ENCODE peak calls at places on chromosomes 16 and 17, in ten cellular contexts. One of them, this sample, is unnamed.

GRCh38 chr17:31369266-31369665 is 22.2 kb upstream of the RAB11FIP4 start:
- DNase-seq in fibroblast of lung: peak; percentile 45
- DNase-seq in neural progenitor cell: no peak
- DNase-seq in SK-N-SH: no peak
- DNase-seq in GM23338: no peak
- DNase-seq in OCI-LY7: no peak
- DNase-seq in IMR-90: peak; percentile 48
- DNase-seq in PC-3: no peak
- DNase-seq in H9: no peak
- DNase-seq in PC-9: no peak
- DNase-seq in this sample: no peak

GRCh38 chr17:27917000-27917399 is 23.8 kb upstream of the LYRM9 start:
- DNase-seq in SK-N-SH: no peak
- DNase-seq in H9: no peak
- DNase-seq in PC-3: no peak
- DNase-seq in OCI-LY7: no peak
- DNase-seq in PC-9: no peak
- DNase-seq in neural progenitor cell: no peak
- DNase-seq in GM23338: no peak
- DNase-seq in IMR-90: no peak
- DNase-seq in fibroblast of lung: no peak
- DNase-seq in this sample: no peak

GRCh38 chr17:75130632-75131277 is 787 bp downstream of the NT5C start:
- DNase-seq in GM23338: peak; percentile 91
- DNase-seq in PC-9: peak; percentile 52
- DNase-seq in IMR-90: peak; percentile 58
- DNase-seq in PC-3: peak; percentile 73
- DNase-seq in neural progenitor cell: peak; percentile 87
- DNase-seq in OCI-LY7: peak; percentile 82
- DNase-seq in SK-N-SH: peak; percentile 91
- DNase-seq in H9: peak; percentile 86
- DNase-seq in fibroblast of lung: peak; percentile 57
- DNase-seq in this sample: no peak

GRCh38 chr17:69874220-69874670 is 200.8 kb upstream of the KCNJ16 start:
- DNase-seq in PC-9: peak; percentile 87
- DNase-seq in PC-3: peak; percentile 87
- DNase-seq in IMR-90: peak; percentile 87
- DNase-seq in OCI-LY7: no peak
- DNase-seq in GM23338: no peak
- DNase-seq in H9: no peak
- DNase-seq in SK-N-SH: no peak
- DNase-seq in neural progenitor cell: peak; percentile 9
- DNase-seq in fibroblast of lung: peak; percentile 90
- DNase-seq in this sample: no peak

GRCh38 chr16:84062734-84063640 is 20.4 kb upstream of the SLC38A8 start:
- DNase-seq in H9: peak; percentile 95
- DNase-seq in SK-N-SH: peak; percentile 86
- DNase-seq in fibroblast of lung: peak; percentile 73
- DNase-seq in OCI-LY7: peak; percentile 34
- DNase-seq in PC-3: peak; percentile 69
- DNase-seq in GM23338: peak; percentile 92
- DNase-seq in IMR-90: peak; percentile 74
- DNase-seq in PC-9: peak; percentile 44
- DNase-seq in neural progenitor cell: peak; percentile 92
- DNase-seq in this sample: no peak

GRCh38 chr16:9596788-9597187 is 505.3 kb downstream of the HAPSTR1 start:
- DNase-seq in H9: no peak
- DNase-seq in OCI-LY7: no peak
- DNase-seq in PC-9: no peak
- DNase-seq in neural progenitor cell: no peak
- DNase-seq in IMR-90: no peak
- DNase-seq in PC-3: no peak
- DNase-seq in GM23338: no peak
- DNase-seq in SK-N-SH: no peak
- DNase-seq in fibroblast of lung: no peak
- DNase-seq in this sample: no peak

GRCh38 chr16:89023151-89023551 is 46.1 kb upstream of the CBFA2T3 start:
- DNase-seq in fibroblast of lung: no peak
- DNase-seq in GM23338: no peak
- DNase-seq in IMR-90: no peak
- DNase-seq in neural progenitor cell: no peak
- DNase-seq in PC-9: no peak
- DNase-seq in H9: no peak
- DNase-seq in SK-N-SH: no peak
- DNase-seq in PC-3: no peak
- DNase-seq in OCI-LY7: no peak
- DNase-seq in this sample: no peak

GRCh38 chr17:73474370-73474988 is 162.7 kb upstream of the CDC42EP4 start:
- DNase-seq in neural progenitor cell: no peak
- DNase-seq in IMR-90: peak; percentile 39
- DNase-seq in PC-9: no peak
- DNase-seq in H9: no peak
- DNase-seq in fibroblast of lung: peak; percentile 61
- DNase-seq in PC-3: peak; percentile 64
- DNase-seq in GM23338: no peak
- DNase-seq in OCI-LY7: no peak
- DNase-seq in SK-N-SH: peak; percentile 98
- DNase-seq in this sample: peak; percentile 17

GRCh38 chr16:80708823-80709222 is 95.6 kb downstream of the CDYL2 start:
- DNase-seq in fibroblast of lung: no peak
- DNase-seq in GM23338: no peak
- DNase-seq in neural progenitor cell: no peak
- DNase-seq in OCI-LY7: no peak
- DNase-seq in IMR-90: no peak
- DNase-seq in PC-9: no peak
- DNase-seq in SK-N-SH: no peak
- DNase-seq in PC-3: no peak
- DNase-seq in H9: no peak
- DNase-seq in this sample: no peak

GRCh38 chr17:20008242-20009051 is 712 bp upstream of the SPECC1 start:
- DNase-seq in H9: peak; percentile 79
- DNase-seq in PC-3: peak; percentile 46
- DNase-seq in GM23338: peak; percentile 73
- DNase-seq in IMR-90: no peak
- DNase-seq in OCI-LY7: no peak
- DNase-seq in PC-9: no peak
- DNase-seq in neural progenitor cell: peak; percentile 54
- DNase-seq in fibroblast of lung: peak; percentile 25
- DNase-seq in SK-N-SH: peak; percentile 66
- DNase-seq in this sample: no peak

GRCh38 chr16:53913082-53913870 is 209.3 kb downstream of the FTO start:
- DNase-seq in H9: no peak
- DNase-seq in OCI-LY7: no peak
- DNase-seq in GM23338: no peak
- DNase-seq in PC-3: peak; percentile 35
- DNase-seq in fibroblast of lung: peak; percentile 88
- DNase-seq in neural progenitor cell: no peak
- DNase-seq in IMR-90: peak; percentile 94
- DNase-seq in PC-9: no peak
- DNase-seq in SK-N-SH: no peak
- DNase-seq in this sample: no peak

GRCh38 chr17:67993998-67994361 is 2.3 kb downstream of the C17orf58 start:
- DNase-seq in GM23338: peak; percentile 41
- DNase-seq in PC-3: no peak
- DNase-seq in neural progenitor cell: no peak
- DNase-seq in SK-N-SH: peak; percentile 71
- DNase-seq in fibroblast of lung: no peak
- DNase-seq in PC-9: no peak
- DNase-seq in H9: no peak
- DNase-seq in IMR-90: peak; percentile 12
- DNase-seq in OCI-LY7: peak; percentile 56
- DNase-seq in this sample: no peak

GRCh38 chr17:67995568-67996191 is 589 bp downstream of the C17orf58 start:
- DNase-seq in IMR-90: no peak
- DNase-seq in neural progenitor cell: peak; percentile 65
- DNase-seq in OCI-LY7: peak; percentile 49
- DNase-seq in H9: peak; percentile 63
- DNase-seq in fibroblast of lung: peak; percentile 2
- DNase-seq in GM23338: peak; percentile 59
- DNase-seq in PC-9: no peak
- DNase-seq in PC-3: peak; percentile 34
- DNase-seq in SK-N-SH: peak; percentile 81
- DNase-seq in this sample: no peak

GRCh38 chr17:67992541-67993152 is 3.6 kb downstream of the C17orf58 start:
- DNase-seq in GM23338: peak; percentile 20
- DNase-seq in neural progenitor cell: peak; percentile 40
- DNase-seq in PC-9: no peak
- DNase-seq in IMR-90: no peak
- DNase-seq in OCI-LY7: peak; percentile 26
- DNase-seq in fibroblast of lung: peak; percentile 58
- DNase-seq in H9: no peak
- DNase-seq in PC-3: peak; percentile 59
- DNase-seq in SK-N-SH: no peak
- DNase-seq in this sample: no peak

GRCh38 chr17:67994827-67995567 is 1.3 kb downstream of the C17orf58 start:
- DNase-seq in PC-9: peak; percentile 77
- DNase-seq in PC-3: peak; percentile 92
- DNase-seq in H9: peak; percentile 20
- DNase-seq in GM23338: no peak
- DNase-seq in fibroblast of lung: peak; percentile 76
- DNase-seq in SK-N-SH: peak; percentile 59
- DNase-seq in neural progenitor cell: no peak
- DNase-seq in IMR-90: peak; percentile 83
- DNase-seq in OCI-LY7: peak; percentile 12
- DNase-seq in this sample: no peak

GRCh38 chr17:67993153-67993997 is 2.9 kb downstream of the C17orf58 start:
- DNase-seq in fibroblast of lung: peak; percentile 82
- DNase-seq in PC-9: peak; percentile 46
- DNase-seq in OCI-LY7: peak; percentile 97
- DNase-seq in H9: peak; percentile 88
- DNase-seq in PC-3: peak; percentile 93
- DNase-seq in neural progenitor cell: peak; percentile 97
- DNase-seq in SK-N-SH: peak; percentile 98
- DNase-seq in IMR-90: peak; percentile 84
- DNase-seq in GM23338: peak; percentile 88
- DNase-seq in this sample: no peak
- TF ChIP-seq CTCF in fibroblast of lung: peak; percentile 3
- TF ChIP-seq CTCF in PC-9: no peak
- TF ChIP-seq CTCF in OCI-LY7: no peak
- TF ChIP-seq CTCF in H9: no peak
- TF ChIP-seq CTCF in PC-3: no peak
- TF ChIP-seq CTCF in neural progenitor cell: peak; percentile 5
- TF ChIP-seq CTCF in SK-N-SH: peak; percentile 23
- TF ChIP-seq CTCF in IMR-90: no peak
- TF ChIP-seq CTCF in GM23338: no peak
- TF ChIP-seq CTCF in this sample: no peak

GRCh38 chr17:78738245-78738644 is 43.8 kb downstream of the CYTH1 start:
- DNase-seq in PC-3: no peak
- DNase-seq in PC-9: no peak
- DNase-seq in OCI-LY7: peak; percentile 77
- DNase-seq in H9: no peak
- DNase-seq in IMR-90: no peak
- DNase-seq in neural progenitor cell: no peak
- DNase-seq in fibroblast of lung: no peak
- DNase-seq in SK-N-SH: no peak
- DNase-seq in GM23338: no peak
- DNase-seq in this sample: no peak

GRCh38 chr17:78735832-78736525 is 46.1 kb downstream of the CYTH1 start:
- DNase-seq in PC-9: peak; percentile 83
- DNase-seq in PC-3: peak; percentile 91
- DNase-seq in OCI-LY7: peak; percentile 73
- DNase-seq in IMR-90: no peak
- DNase-seq in fibroblast of lung: peak; percentile 44
- DNase-seq in H9: no peak
- DNase-seq in neural progenitor cell: no peak
- DNase-seq in GM23338: no peak
- DNase-seq in SK-N-SH: no peak
- DNase-seq in this sample: no peak

GRCh38 chr17:78737332-78737731 is 44.7 kb downstream of the CYTH1 start:
- DNase-seq in fibroblast of lung: peak; percentile 76
- DNase-seq in H9: no peak
- DNase-seq in OCI-LY7: no peak
- DNase-seq in PC-3: peak; percentile 66
- DNase-seq in GM23338: no peak
- DNase-seq in PC-9: peak; percentile 73
- DNase-seq in IMR-90: peak; percentile 83
- DNase-seq in neural progenitor cell: no peak
- DNase-seq in SK-N-SH: peak; percentile 81
- DNase-seq in this sample: no peak

GRCh38 chr17:78734841-78735641 is 47.0 kb downstream of the CYTH1 start:
- DNase-seq in PC-3: no peak
- DNase-seq in H9: no peak
- DNase-seq in PC-9: no peak
- DNase-seq in fibroblast of lung: no peak
- DNase-seq in IMR-90: no peak
- DNase-seq in neural progenitor cell: no peak
- DNase-seq in GM23338: no peak
- DNase-seq in SK-N-SH: no peak
- DNase-seq in OCI-LY7: peak; percentile 68
- DNase-seq in this sample: no peak

DNA sequence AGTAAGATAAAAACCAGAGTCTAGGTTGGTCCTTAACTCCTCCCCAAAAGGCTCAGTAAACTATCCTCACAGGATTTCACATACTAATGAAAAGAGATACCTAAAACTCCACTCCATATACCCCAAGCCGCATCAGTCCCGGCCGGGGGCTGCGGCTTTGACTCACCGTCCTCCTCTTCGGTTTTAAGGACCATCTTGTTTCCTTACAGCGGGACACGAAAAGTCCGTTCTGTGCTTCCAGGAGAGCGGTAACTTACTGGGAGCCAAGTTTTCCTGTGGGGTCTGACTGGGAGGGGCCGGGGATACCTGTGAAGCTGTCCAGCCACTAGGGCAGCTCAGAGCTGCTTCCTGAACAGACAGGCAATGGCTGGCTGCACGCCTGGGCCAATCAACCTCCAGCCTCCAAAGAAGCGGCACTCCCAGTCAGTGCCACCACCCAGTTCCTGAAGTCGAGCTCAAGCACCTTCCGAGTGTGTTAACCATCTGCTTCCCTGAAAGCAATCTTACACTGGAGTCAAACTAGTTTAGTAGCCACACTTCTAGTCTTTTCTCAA is 45.5 kb downstream of the CYTH1 start:
- DNase-seq in GM23338: peak; percentile 58
- DNase-seq in neural progenitor cell: no peak
- DNase-seq in OCI-LY7: peak; percentile 91
- DNase-seq in PC-9: peak; percentile 85
- DNase-seq in IMR-90: no peak
- DNase-seq in PC-3: peak; percentile 93
- DNase-seq in SK-N-SH: no peak
- DNase-seq in fibroblast of lung: no peak
- DNase-seq in H9: peak; percentile 91
- DNase-seq in this sample: peak; percentile 81
- H4K20me1 ChIP-seq in GM23338: peaks cover 6% of the 10 kb centered on the region
- H4K20me1 ChIP-seq in neural progenitor cell: peaks cover 17% of the 10 kb centered on the region
- H4K20me1 ChIP-seq in OCI-LY7: peaks cover 12% of the 10 kb centered on the region
- H4K20me1 ChIP-seq in PC-9: peaks cover 12% of the 10 kb centered on the region
- H4K20me1 ChIP-seq in IMR-90: peaks cover 25% of the 10 kb centered on the region
- H4K20me1 ChIP-seq in PC-3: peaks cover 18% of the 10 kb centered on the region
- H4K20me1 ChIP-seq in SK-N-SH: no peaks in the 10 kb centered on the region
- H4K20me1 ChIP-seq in fibroblast of lung: no peaks in the 10 kb centered on the region
- H4K20me1 ChIP-seq in H9: no peaks in the 10 kb centered on the region
- H4K20me1 ChIP-seq in this sample: no peaks in the 10 kb centered on the region

GRCh38 chr16:87789437-87790277 is 23.9 kb upstream of the KLHDC4 start:
- DNase-seq in IMR-90: peak; percentile 86
- DNase-seq in H9: no peak
- DNase-seq in SK-N-SH: no peak
- DNase-seq in neural progenitor cell: no peak
- DNase-seq in GM23338: no peak
- DNase-seq in PC-9: peak; percentile 91
- DNase-seq in OCI-LY7: no peak
- DNase-seq in PC-3: peak; percentile 86
- DNase-seq in fibroblast of lung: peak; percentile 76
- DNase-seq in this sample: peak; percentile 100
- H3K4me2 ChIP-seq in IMR-90: no peak overlapping the region
- H3K4me2 ChIP-seq in H9: no peak overlapping the region
- H3K4me2 ChIP-seq in SK-N-SH: no peak overlapping the region
- H3K4me2 ChIP-seq in neural progenitor cell: no peak overlapping the region
- H3K4me2 ChIP-seq in GM23338: no peak overlapping the region
- H3K4me2 ChIP-seq in PC-9: peak overlapping the region; percentile 44
- H3K4me2 ChIP-seq in OCI-LY7: no peak overlapping the region
- H3K4me2 ChIP-seq in PC-3: peak overlapping the region; percentile 29
- H3K4me2 ChIP-seq in fibroblast of lung: peak overlapping the region; percentile 48
- H3K4me2 ChIP-seq in this sample: peak overlapping the region; percentile 77

GRCh38 chr17:13485327-13485726 is 116.4 kb downstream of the HS3ST3A1 start:
- DNase-seq in fibroblast of lung: no peak
- DNase-seq in SK-N-SH: no peak
- DNase-seq in IMR-90: no peak
- DNase-seq in GM23338: no peak
- DNase-seq in OCI-LY7: no peak
- DNase-seq in PC-9: no peak
- DNase-seq in PC-3: no peak
- DNase-seq in neural progenitor cell: no peak
- DNase-seq in H9: no peak
- DNase-seq in this sample: no peak
- TF ChIP-seq CTCF in fibroblast of lung: no peak
- TF ChIP-seq CTCF in SK-N-SH: no peak
- TF ChIP-seq CTCF in IMR-90: no peak
- TF ChIP-seq CTCF in GM23338: no peak
- TF ChIP-seq CTCF in OCI-LY7: no peak
- TF ChIP-seq CTCF in PC-9: no peak
- TF ChIP-seq CTCF in PC-3: no peak
- TF ChIP-seq CTCF in neural progenitor cell: no peak
- TF ChIP-seq CTCF in H9: no peak
- TF ChIP-seq CTCF in this sample: no peak